ENCODE peak calls at places on chromosomes 5 and 9, in five cellular contexts. One of them, this sample, is unnamed.
A peak's percentile ranks its signal among the peaks of the same experiment; 100 is the strongest.

GRCh38 chr9:121819511-121820231 is 168.2 kb downstream of the DAB2IP start:
- DNase-seq in heart left ventricle: no peak
- DNase-seq in adrenal gland: no peak
- DNase-seq in breast epithelium: no peak
- DNase-seq in tibial artery: no peak
- DNase-seq in this sample: no peak

GRCh38 chr9:16337322-16338029 is 533.0 kb downstream of the BNC2 start:
- DNase-seq in heart left ventricle: no peak
- DNase-seq in adrenal gland: peak; percentile 64
- DNase-seq in breast epithelium: no peak
- DNase-seq in tibial artery: no peak
- DNase-seq in this sample: no peak

GRCh38 chr5:169474226-169474625 is 109.3 kb upstream of the SPDL1 start:
- DNase-seq in heart left ventricle: no peak
- DNase-seq in adrenal gland: no peak
- DNase-seq in breast epithelium: no peak
- DNase-seq in tibial artery: no peak
- DNase-seq in this sample: no peak

GRCh38 chr9:131410051-131410491 is 16.2 kb downstream of the PRRC2B start:
- DNase-seq in heart left ventricle: no peak
- DNase-seq in adrenal gland: no peak
- DNase-seq in breast epithelium: no peak
- DNase-seq in tibial artery: no peak
- DNase-seq in this sample: no peak

GRCh38 chr9:118975736-118976135 is 393.5 kb downstream of the BRINP1 start:
- DNase-seq in heart left ventricle: no peak
- DNase-seq in adrenal gland: no peak
- DNase-seq in breast epithelium: no peak
- DNase-seq in tibial artery: no peak
- DNase-seq in this sample: no peak

GRCh38 chr5:33631786-33632185 is 191.0 kb downstream of the TARS1 start:
- DNase-seq in heart left ventricle: no peak
- DNase-seq in adrenal gland: no peak
- DNase-seq in breast epithelium: no peak
- DNase-seq in tibial artery: no peak
- DNase-seq in this sample: no peak

GRCh38 chr5:157273131-157273556 is 7.2 kb downstream of the CYFIP2 start:
- DNase-seq in heart left ventricle: no peak
- DNase-seq in adrenal gland: no peak
- DNase-seq in breast epithelium: no peak
- DNase-seq in tibial artery: no peak
- DNase-seq in this sample: no peak

GRCh38 chr5:1028481-1029269 is 20.1 kb downstream of the NKD2 start:
- DNase-seq in heart left ventricle: peak; percentile 14
- DNase-seq in adrenal gland: no peak
- DNase-seq in breast epithelium: no peak
- DNase-seq in tibial artery: no peak
- DNase-seq in this sample: peak; percentile 36

GRCh38 chr9:14326264-14326826 is 12.4 kb upstream of the NFIB start:
- DNase-seq in heart left ventricle: no peak
- DNase-seq in adrenal gland: no peak
- DNase-seq in breast epithelium: no peak
- DNase-seq in tibial artery: no peak
- DNase-seq in this sample: no peak

GRCh38 chr5:29524197-29524596 is 1669.3 kb upstream of the CDH6 start:
- DNase-seq in heart left ventricle: no peak
- DNase-seq in adrenal gland: no peak
- DNase-seq in breast epithelium: no peak
- DNase-seq in tibial artery: no peak
- DNase-seq in this sample: no peak

GRCh38 chr5:1543398-1544293 is 19.9 kb upstream of the LPCAT1 start:
- DNase-seq in heart left ventricle: no peak
- DNase-seq in adrenal gland: no peak
- DNase-seq in breast epithelium: peak; percentile 10
- DNase-seq in tibial artery: no peak
- DNase-seq in this sample: no peak

GRCh38 chr9:4774209-4774608 is 18.5 kb upstream of the RCL1 start:
- DNase-seq in heart left ventricle: no peak
- DNase-seq in adrenal gland: peak; percentile 78
- DNase-seq in breast epithelium: no peak
- DNase-seq in tibial artery: peak; percentile 72
- DNase-seq in this sample: no peak

GRCh38 chr5:130652178-130652577 is 512.9 kb downstream of the HINT1 start:
- DNase-seq in heart left ventricle: no peak
- DNase-seq in adrenal gland: no peak
- DNase-seq in breast epithelium: no peak
- DNase-seq in tibial artery: no peak
- DNase-seq in this sample: no peak

GRCh38 chr9:129580211-129580915 is 40.5 kb downstream of the C9orf50 start:
- DNase-seq in heart left ventricle: no peak
- DNase-seq in adrenal gland: no peak
- DNase-seq in breast epithelium: no peak
- DNase-seq in tibial artery: no peak
- DNase-seq in this sample: no peak

GRCh38 chr9:92590386-92590785 is 54.6 kb upstream of the ECM2 start:
- DNase-seq in heart left ventricle: peak; percentile 83
- DNase-seq in adrenal gland: peak; percentile 45
- DNase-seq in breast epithelium: no peak
- DNase-seq in tibial artery: peak; percentile 82
- DNase-seq in this sample: no peak

DNA sequence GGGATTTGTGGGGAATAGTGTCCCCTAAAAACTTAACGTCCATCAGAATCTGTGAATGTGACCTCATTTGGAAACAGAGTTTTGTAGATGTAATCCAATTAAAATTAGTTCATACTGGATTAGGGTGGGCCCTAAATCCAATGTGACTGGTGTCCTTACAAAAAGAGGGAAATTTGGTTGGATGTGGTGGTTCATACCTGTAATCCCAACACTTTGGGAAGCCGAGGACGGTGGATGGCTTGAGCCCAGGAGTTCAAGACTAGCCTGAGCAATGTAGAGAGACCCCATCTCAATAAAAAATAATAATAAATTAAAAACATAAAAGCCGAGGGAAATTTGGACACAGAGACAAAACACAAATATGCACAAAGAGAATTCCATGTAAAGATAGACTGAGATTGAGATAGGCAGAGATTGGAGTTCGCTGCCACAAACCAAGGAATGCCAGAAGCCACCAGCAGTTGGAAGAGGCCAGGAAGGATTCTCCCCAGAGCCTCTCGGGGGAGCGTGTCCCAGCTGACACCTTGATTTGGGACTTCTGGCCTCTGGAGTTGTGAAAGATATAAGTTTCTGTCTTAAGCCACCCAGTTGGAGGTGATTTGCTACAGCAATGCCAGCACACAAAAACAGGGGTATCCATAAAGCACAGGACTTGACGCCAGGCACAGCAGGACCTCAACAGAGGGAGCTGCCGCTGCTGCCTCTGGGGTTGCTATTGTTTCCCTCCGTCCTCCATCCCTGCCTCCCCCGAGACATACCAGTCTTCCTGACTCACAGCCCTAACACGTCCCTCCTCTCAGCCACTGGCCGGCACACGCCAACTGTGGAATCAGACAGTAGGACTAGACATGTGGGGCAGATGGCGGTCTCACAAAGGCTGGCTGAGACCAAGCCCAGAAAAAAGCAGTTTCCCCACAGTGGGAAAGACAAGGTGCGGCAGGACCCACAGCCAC is 73.8 kb upstream of the IL17B start:
- DNase-seq in heart left ventricle: peak; percentile 77
- DNase-seq in adrenal gland: no peak
- DNase-seq in breast epithelium: peak; percentile 84
- DNase-seq in tibial artery: peak; percentile 85
- DNase-seq in this sample: no peak
- TF ChIP-seq CTCF in heart left ventricle: no peak
- TF ChIP-seq CTCF in adrenal gland: no peak
- TF ChIP-seq CTCF in breast epithelium: no peak
- TF ChIP-seq CTCF in tibial artery: no peak
- TF ChIP-seq CTCF in this sample: no peak

DNA sequence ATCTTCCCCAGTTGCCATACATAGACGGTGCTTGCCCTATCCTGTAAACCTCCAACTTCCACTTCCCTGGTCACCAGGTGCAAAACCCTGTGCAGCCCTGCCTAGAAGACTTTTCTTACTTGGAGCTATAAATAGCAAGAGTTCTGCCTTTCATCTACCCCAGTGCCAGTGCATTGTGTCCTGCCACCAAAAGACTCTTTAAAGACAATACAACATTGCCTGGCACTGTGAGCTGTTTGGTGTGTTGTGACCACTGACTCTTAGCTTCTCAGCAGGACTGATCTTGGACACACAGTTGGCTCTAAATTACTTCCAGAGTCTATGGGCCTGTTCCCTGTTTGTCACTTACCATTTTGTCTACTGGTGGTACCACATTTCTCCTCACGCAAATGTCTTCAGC is 608.1 kb downstream of the CDH9 start:
- DNase-seq in heart left ventricle: no peak
- DNase-seq in adrenal gland: no peak
- DNase-seq in breast epithelium: no peak
- DNase-seq in tibial artery: no peak
- DNase-seq in this sample: no peak
- H3K9me3 ChIP-seq in heart left ventricle: no peaks in the 10 kb centered on the region
- H3K9me3 ChIP-seq in adrenal gland: no peaks in the 10 kb centered on the region
- H3K9me3 ChIP-seq in breast epithelium: no peaks in the 10 kb centered on the region
- H3K9me3 ChIP-seq in tibial artery: peaks cover 3% of the 10 kb centered on the region
- H3K9me3 ChIP-seq in this sample: no peaks in the 10 kb centered on the region

DNA sequence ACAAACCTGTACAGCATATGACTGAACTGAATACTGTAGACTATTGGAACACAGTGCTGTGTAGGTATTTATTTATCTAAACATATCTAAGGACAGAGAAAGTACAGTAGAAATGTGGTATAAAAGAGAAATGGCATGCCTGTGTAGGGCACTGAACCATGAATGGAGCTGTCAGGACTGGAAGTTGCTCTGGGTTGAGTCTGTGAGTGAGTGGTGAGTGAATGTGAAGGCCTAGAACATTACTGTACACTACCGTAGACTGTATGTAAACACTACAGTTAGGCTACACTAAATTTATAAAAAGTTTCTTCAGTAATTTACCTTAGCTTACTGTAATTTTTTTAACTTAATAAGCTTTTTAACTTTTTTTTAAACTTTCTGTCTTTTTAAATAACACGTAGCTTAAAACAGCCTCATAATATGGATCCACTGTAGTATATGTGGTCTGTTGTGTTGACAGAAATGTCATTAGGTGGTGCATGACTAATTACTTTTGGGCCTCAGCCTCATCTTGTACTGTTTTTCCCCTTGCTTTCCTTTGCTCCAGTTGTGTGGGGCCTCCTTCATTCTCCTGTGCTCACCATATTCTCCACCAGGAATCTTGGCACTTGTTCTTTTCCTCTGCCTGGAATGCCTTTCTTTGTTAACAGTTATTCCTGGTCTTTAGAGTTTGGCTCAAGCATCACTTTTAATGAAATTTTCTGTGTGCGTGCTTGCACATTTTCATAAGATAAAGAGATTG is 8.8 kb downstream of the SPIN1 start:
- DNase-seq in heart left ventricle: no peak
- DNase-seq in adrenal gland: no peak
- DNase-seq in breast epithelium: no peak
- DNase-seq in tibial artery: no peak
- DNase-seq in this sample: no peak
- TF ChIP-seq CTCF in heart left ventricle: no peak
- TF ChIP-seq CTCF in adrenal gland: no peak
- TF ChIP-seq CTCF in breast epithelium: no peak
- TF ChIP-seq CTCF in tibial artery: no peak
- TF ChIP-seq CTCF in this sample: no peak

GRCh38 chr5:141175933-141176332 is 1.7 kb upstream of the PCDHB8 start:
- DNase-seq in heart left ventricle: no peak
- DNase-seq in adrenal gland: no peak
- DNase-seq in breast epithelium: no peak
- DNase-seq in tibial artery: no peak
- DNase-seq in this sample: no peak
- H3K9me3 ChIP-seq in heart left ventricle: peaks cover 21% of the 10 kb centered on the region
- H3K9me3 ChIP-seq in adrenal gland: peaks cover 5% of the 10 kb centered on the region
- H3K9me3 ChIP-seq in breast epithelium: peaks cover 79% of the 10 kb centered on the region
- H3K9me3 ChIP-seq in tibial artery: peaks cover 61% of the 10 kb centered on the region
- H3K9me3 ChIP-seq in this sample: no peaks in the 10 kb centered on the region

DNA sequence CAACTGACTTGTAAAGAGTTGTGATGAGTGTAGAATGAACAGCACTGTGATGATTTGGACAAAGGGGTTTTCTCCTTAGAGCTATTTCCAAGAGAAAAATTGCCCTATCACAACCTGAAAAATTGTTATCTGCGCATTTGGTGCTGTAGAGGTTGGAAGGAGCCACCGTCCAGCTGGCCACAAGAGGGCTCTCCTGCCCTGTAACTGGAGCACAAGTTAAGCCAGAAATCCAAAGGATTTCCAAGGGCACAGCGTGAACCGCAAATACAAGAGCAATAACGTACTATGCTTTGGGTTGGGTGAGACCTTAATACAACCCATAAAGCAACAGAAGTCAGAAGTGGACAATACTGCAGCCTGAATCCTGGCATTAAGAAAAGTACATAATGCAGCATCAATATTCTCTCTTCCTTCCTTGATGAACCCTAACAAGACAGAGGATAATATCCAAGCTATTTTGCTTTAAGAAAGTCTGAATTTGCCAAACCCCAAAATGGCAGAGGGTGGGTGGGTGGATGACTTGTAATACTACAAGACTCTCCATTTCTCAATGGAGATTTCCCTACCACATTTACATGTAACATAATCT is 56.8 kb upstream of the SMIM32 start:
- DNase-seq in heart left ventricle: peak; percentile 51
- DNase-seq in adrenal gland: peak; percentile 78
- DNase-seq in breast epithelium: peak; percentile 30
- DNase-seq in tibial artery: peak; percentile 43
- DNase-seq in this sample: peak; percentile 50
- TF ChIP-seq CTCF in heart left ventricle: peak; percentile 64
- TF ChIP-seq CTCF in adrenal gland: peak; percentile 79
- TF ChIP-seq CTCF in breast epithelium: no peak
- TF ChIP-seq CTCF in tibial artery: peak; percentile 58
- TF ChIP-seq CTCF in this sample: peak; percentile 57

GRCh38 chr5:54718647-54719046 is 201.1 kb downstream of the SNX18 start:
- DNase-seq in heart left ventricle: peak; percentile 87
- DNase-seq in adrenal gland: no peak
- DNase-seq in breast epithelium: peak; percentile 55
- DNase-seq in tibial artery: peak; percentile 82
- DNase-seq in this sample: no peak
- H3K9me3 ChIP-seq in heart left ventricle: peaks cover 4% of the 10 kb centered on the region
- H3K9me3 ChIP-seq in adrenal gland: no peaks in the 10 kb centered on the region
- H3K9me3 ChIP-seq in breast epithelium: no peaks in the 10 kb centered on the region
- H3K9me3 ChIP-seq in tibial artery: no peaks in the 10 kb centered on the region
- H3K9me3 ChIP-seq in this sample: no peaks in the 10 kb centered on the region